ENCODE peak calls at places on chromosomes 1 and 21, in ten cellular contexts. M is neuronal stem cell, W is aorta, E is AG04450, F is astrocyte of the spinal cord, U is small intestine, X is lower lobe of right lung, O is SK-N-MC, Y is GM23248, V is gastrocnemius medialis. G is an unnamed sample.

GRCh38 chr21:45579383-45580180 is 37.3 kb upstream of the SLC19A1 start:
- DNase-seq in X (peak; percentile 32), E (no peak), W (no peak), U (no peak), F (no peak), O (no peak), Y (no peak), M (no peak), V (no peak), G (no peak)

GRCh38 chr1:155123801-155124200 is 3.9 kb upstream of the EFNA1 start:
- DNase-seq in W (no peak), Y (no peak), V (no peak), F (no peak), U (peak; percentile 8), E (no peak), O (no peak), X (no peak), M (no peak), G (no peak)

GRCh38 chr1:17895986-17896385 is 140.9 kb downstream of the ACTL8 start:
- DNase-seq in M (no peak), X (no peak), F (no peak), V (no peak), Y (no peak), W (no peak), O (no peak), E (no peak), U (no peak), G (no peak)

GRCh38 chr1:40847023-40847740 is 15.0 kb downstream of the CITED4 start:
- DNase-seq in V (no peak), U (no peak), O (no peak), X (no peak), W (no peak), F (no peak), Y (peak; percentile 49), M (no peak), E (no peak), G (no peak)

GRCh38 chr1:169928438-169929209 is 34.9 kb upstream of the SCYL3 start:
- DNase-seq in Y (peak; percentile 69), V (no peak), O (peak; percentile 18), E (peak; percentile 16), F (peak; percentile 70), M (peak; percentile 11), U (peak; percentile 51), X (no peak), W (no peak), G (no peak)

GRCh38 chr1:156746716-156747631 is 4.5 kb downstream of the HDGF start:
- DNase-seq in U (peak; percentile 89), W (peak; percentile 97), M (peak; percentile 86), E (peak; percentile 76), O (no peak), X (peak; percentile 94), V (peak; percentile 95), Y (peak; percentile 95), F (peak; percentile 91), G (peak; percentile 79)

GRCh38 chr1:241611063-241611462 is 29.1 kb downstream of the CHML start:
- DNase-seq in W (no peak), V (no peak), M (peak; percentile 27), E (no peak), X (no peak), U (peak; percentile 87), F (peak; percentile 80), Y (peak; percentile 69), O (peak; percentile 42), G (no peak)

GRCh38 chr1:154940213-154940879 is 3.8 kb upstream of the PMVK start:
- DNase-seq in E (no peak), F (no peak), Y (no peak), U (no peak), W (no peak), O (peak; percentile 79), M (no peak), X (no peak), V (no peak), G (no peak)

GRCh38 chr1:226609836-226610455 is 61.4 kb downstream of the STUM start:
- DNase-seq in M (no peak), V (peak; percentile 61), F (no peak), U (no peak), E (no peak), X (no peak), Y (no peak), W (no peak), O (no peak), G (peak; percentile 59)

GRCh38 chr21:21029159-21029558 is 30.9 kb downstream of the NCAM2 start:
- DNase-seq in M (no peak), O (peak; percentile 55), X (no peak), F (peak; percentile 41), W (no peak), U (no peak), Y (no peak), E (no peak), V (no peak), G (peak; percentile 21)

DNA sequence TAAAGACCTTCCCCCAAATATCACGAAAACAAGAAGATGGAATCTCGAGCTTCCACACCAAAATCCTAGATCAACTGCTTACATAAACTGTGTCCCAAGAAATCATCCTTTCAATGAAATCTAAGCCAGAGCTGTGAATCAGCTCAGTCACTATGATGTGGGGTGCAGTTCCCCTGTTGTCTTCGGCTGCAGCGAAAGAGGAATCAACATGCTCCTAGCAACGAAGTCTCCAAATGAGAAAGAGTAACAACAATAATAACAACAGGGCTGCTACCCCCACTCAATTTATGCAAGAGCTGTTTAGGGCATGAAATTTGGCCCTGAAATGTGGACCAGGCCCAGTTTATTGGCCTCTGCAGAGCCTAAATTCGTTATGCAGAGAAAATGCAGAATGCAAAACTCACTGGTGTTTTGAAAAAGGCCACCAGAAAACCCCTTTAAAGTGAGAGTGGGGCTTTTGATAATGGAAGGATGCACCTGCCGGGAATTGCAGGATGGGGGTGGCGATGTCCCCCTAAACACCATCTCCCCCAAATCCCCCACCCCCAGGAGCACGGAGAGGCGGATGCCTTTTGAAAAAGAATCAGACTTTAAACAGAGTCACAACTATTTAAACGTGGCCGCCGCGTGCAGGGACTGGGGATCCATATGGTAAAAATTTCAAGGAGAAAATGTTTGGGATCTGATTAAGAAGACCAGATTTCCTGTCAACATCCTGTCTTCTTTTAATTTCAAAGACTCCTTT is 2.0 kb downstream of the RUNX3 start:
- DNase-seq in F (peak; percentile 45), X (no peak), U (no peak), W (no peak), O (no peak), V (no peak), M (peak; percentile 46), Y (no peak), E (no peak), G (no peak)
- H3K4me3 ChIP-seq in F (no peak overlapping the region), X (peak overlapping the region; percentile 51), U (no peak overlapping the region), W (no peak overlapping the region), O (peak overlapping the region; percentile 89), V (peak overlapping the region; percentile 43), M (no peak overlapping the region), Y (peak overlapping the region; percentile 69), E (no peak overlapping the region), G (peak overlapping the region; percentile 33)

DNA sequence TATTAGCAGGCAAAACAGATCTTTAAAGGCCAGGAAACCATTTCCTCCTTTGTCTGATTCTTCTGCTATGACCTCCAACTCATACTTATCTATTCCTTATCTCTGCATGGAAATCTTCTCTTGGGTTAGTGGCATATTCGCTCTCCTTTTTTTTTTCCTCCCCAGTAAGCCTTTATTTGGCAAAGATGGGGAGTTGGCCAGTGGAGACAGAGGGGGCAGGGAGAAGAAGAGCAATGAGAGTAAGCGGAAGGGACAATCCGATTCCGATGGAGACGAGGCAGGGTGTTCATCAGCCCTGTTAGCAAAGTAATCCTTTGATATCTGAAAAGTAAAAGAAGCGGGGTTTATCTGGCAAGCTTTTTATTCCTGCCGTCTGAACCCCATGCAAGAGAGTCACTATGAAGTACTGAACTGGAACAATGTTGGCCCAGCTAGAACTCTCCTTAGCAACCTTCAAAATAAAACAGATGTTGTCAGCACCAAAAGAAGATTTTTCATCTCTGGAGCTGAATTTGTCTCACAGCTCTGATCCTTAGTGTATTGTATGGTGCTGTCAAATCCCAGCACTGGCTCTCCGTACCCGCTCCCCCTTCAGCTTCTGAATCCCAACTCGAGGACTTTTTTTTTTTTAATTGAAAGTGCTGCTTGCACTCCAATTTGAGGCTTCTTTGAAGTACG is 40.9 kb downstream of the PTGFRN start:
- DNase-seq in W (no peak), X (no peak), M (no peak), E (no peak), V (no peak), O (no peak), U (no peak), Y (peak; percentile 59), F (peak; percentile 26), G (no peak)
- H3K4me3 ChIP-seq in W (no peak overlapping the region), X (no peak overlapping the region), M (no peak overlapping the region), E (no peak overlapping the region), V (no peak overlapping the region), O (no peak overlapping the region), U (no peak overlapping the region), Y (peak overlapping the region; percentile 55), F (no peak overlapping the region), G (no peak overlapping the region)

GRCh38 chr1:2126331-2127180 is 68.0 kb downstream of the FAAP20 start:
- DNase-seq in X (peak; percentile 52), U (no peak), M (no peak), V (no peak), W (peak; percentile 46), F (no peak), O (no peak), Y (no peak), E (no peak), G (no peak)
- H3K4me3 ChIP-seq in X (no peak overlapping the region), U (no peak overlapping the region), M (no peak overlapping the region), V (no peak overlapping the region), W (no peak overlapping the region), F (no peak overlapping the region), O (no peak overlapping the region), Y (no peak overlapping the region), E (no peak overlapping the region), G (no peak overlapping the region)

GRCh38 chr1:160884091-160884490 is 889 bp downstream of the ITLN1 start:
- DNase-seq in O (no peak), X (no peak), W (no peak), M (no peak), V (no peak), E (no peak), Y (no peak), F (no peak), U (no peak), G (no peak)

GRCh38 chr1:160885080-160885479 is at the start of gene ITLN1:
- DNase-seq in U (peak; percentile 23), Y (no peak), V (no peak), M (no peak), W (no peak), O (no peak), F (no peak), X (no peak), E (no peak), G (no peak)

GRCh38 chr1:160883586-160883985 is 1.4 kb downstream of the ITLN1 start:
- DNase-seq in U (no peak), E (no peak), M (no peak), X (no peak), O (no peak), W (no peak), F (no peak), V (no peak), Y (no peak), G (no peak)

GRCh38 chr1:160888926-160889325 is 3.9 kb upstream of the ITLN1 start:
- DNase-seq in V (no peak), U (no peak), F (no peak), O (no peak), E (no peak), W (no peak), Y (no peak), M (no peak), X (no peak), G (no peak)

DNA sequence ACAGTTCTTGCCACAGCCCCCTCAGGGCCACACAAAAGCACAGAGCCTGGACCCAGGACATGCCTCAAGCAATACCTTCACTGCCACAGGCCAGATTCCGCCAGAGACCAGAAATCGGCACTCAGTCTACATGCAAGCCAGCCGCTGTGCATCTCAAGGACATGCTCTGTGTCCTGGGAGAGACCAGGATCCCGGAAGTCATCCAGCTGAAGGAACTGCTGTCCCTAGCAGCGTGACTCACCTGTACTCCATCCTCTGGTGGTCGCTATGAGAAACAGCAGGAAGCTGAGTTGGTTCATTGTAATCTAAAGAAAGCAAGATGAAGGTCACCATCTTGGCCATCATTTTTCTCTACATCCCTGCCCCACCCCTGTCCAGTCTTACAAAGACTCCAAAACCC is 401 bp downstream of the ITLN1 start:
- DNase-seq in Y (no peak), W (no peak), F (no peak), O (no peak), U (peak; percentile 17), M (no peak), E (no peak), V (no peak), X (no peak), G (no peak)
- H3K4me3 ChIP-seq in Y (no peak overlapping the region), W (no peak overlapping the region), F (no peak overlapping the region), O (no peak overlapping the region), U (no peak overlapping the region), M (no peak overlapping the region), E (no peak overlapping the region), V (no peak overlapping the region), X (no peak overlapping the region), G (no peak overlapping the region)

G was measured in skeletal muscle cell.